ENCODE peak calls at places on chromosomes 1 and 21, in ten cellular contexts. Y, S, L, Q, P, W, H, D, G and N are unnamed samples.

GRCh38 chr1:2231667-2232254 is 3.6 kb downstream of the SKI start:
- DNase-seq in Y (peak), S (peak), L (peak), Q (peak), P (peak), W (peak), H (no peak), D (no peak), G (peak), N (peak)

GRCh38 chr1:216902669-216903388 is 179.6 kb upstream of the ESRRG start:
- DNase-seq in Y (peak), S (peak), L (no peak), Q (peak), P (no peak), W (peak), H (no peak), D (no peak), G (no peak), N (no peak)

GRCh38 chr1:167225920-167226319 is 5.2 kb downstream of the POU2F1 start:
- DNase-seq in Y (no peak), S (no peak), L (no peak), Q (no peak), P (no peak), W (no peak), H (no peak), D (no peak), G (no peak), N (no peak)

GRCh38 chr1:248813546-248813945 is 12.2 kb downstream of the SH3BP5L start:
- DNase-seq in Y (no peak), S (no peak), L (no peak), Q (no peak), P (no peak), W (no peak), H (no peak), D (no peak), G (no peak), N (no peak)

GRCh38 chr1:81824759-81825158 is 24.0 kb downstream of the ADGRL2 start:
- DNase-seq in Y (no peak), S (no peak), L (no peak), Q (no peak), P (no peak), W (no peak), H (no peak), D (no peak), G (no peak), N (no peak)

GRCh38 chr1:204108312-204109141 is 35.6 kb downstream of the SOX13 start:
- DNase-seq in Y (no peak), S (no peak), L (no peak), Q (no peak), P (no peak), W (no peak), H (no peak), D (no peak), G (no peak), N (no peak)

GRCh38 chr1:143698016-143698415 is 273.8 kb downstream of the FAM72C start:
- DNase-seq in Y (peak), S (no peak), L (peak), Q (no peak), P (no peak), W (no peak), H (peak), D (peak), G (peak), N (no peak)

GRCh38 chr1:211468595-211468994 is 23.4 kb downstream of the RD3 start:
- DNase-seq in Y (no peak), S (peak), L (no peak), Q (no peak), P (no peak), W (no peak), H (no peak), D (no peak), G (no peak), N (no peak)

GRCh38 chr1:212606734-212607205 is 1.8 kb upstream of the ATF3 start:
- DNase-seq in Y (no peak), S (no peak), L (peak), Q (peak), P (peak), W (no peak), H (no peak), D (no peak), G (peak), N (peak)

GRCh38 chr1:21312407-21312992 is 22.2 kb upstream of the ECE1 start:
- DNase-seq in Y (no peak), S (no peak), L (no peak), Q (peak), P (no peak), W (no peak), H (no peak), D (no peak), G (no peak), N (no peak)

GRCh38 chr1:201792534-201793305 is 36.2 kb upstream of the IPO9 start:
- DNase-seq in Y (peak), S (peak), L (peak), Q (peak), P (peak), W (peak), H (peak), D (peak), G (peak), N (peak)
- H3K27ac ChIP-seq in Y (peak), S (peak), L (no peak), Q (no peak), P (no peak), W (peak), H (peak), D (no peak), G (no peak), N (no peak)

DNA sequence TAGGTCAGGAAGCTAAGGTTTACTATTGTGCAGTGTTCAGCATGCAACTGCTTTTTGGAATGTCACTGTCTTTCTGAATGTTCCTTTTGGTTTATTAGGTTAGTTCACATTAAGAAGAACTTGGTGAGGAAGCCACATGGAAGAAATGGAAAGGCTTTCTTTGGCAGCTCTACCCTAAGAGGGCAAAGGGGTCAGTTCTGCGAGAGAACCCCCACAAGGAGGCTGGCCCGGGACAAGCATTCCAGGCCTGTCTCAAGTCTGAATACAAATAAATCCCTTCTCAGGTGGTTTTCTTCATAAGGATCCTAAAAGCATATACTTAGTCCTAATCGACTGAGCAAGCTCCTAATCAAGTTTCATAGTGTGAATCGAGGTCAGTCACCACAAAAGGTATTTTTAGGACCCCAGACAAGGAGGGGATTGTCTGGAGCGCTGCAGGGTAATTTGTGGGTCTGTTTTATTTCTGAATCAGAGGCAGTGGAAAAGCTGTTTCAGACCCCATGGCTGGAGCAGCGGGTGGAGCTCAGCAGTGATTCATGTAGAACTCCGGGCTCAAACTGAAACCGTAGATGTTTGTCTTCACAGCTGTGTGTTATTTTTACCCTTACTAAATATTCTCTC is 63.3 kb downstream of the ERG start:
- DNase-seq in Y (peak), S (no peak), L (no peak), Q (peak), P (no peak), W (peak), H (peak), D (no peak), G (no peak), N (no peak)
- H3K27ac ChIP-seq in Y (no peak), S (no peak), L (no peak), Q (peak), P (no peak), W (no peak), H (peak), D (no peak), G (no peak), N (no peak)

GRCh38 chr21:41752231-41752681 is 14.6 kb downstream of the RIPK4 start:
- DNase-seq in Y (peak), S (no peak), L (no peak), Q (peak), P (no peak), W (peak), H (no peak), D (no peak), G (no peak), N (no peak)
- H3K27ac ChIP-seq in Y (no peak), S (no peak), L (no peak), Q (peak), P (no peak), W (no peak), H (peak), D (no peak), G (no peak), N (no peak)

GRCh38 chr1:17359031-17359430 is 13.0 kb upstream of the PADI6 start:
- DNase-seq in Y (no peak), S (no peak), L (no peak), Q (no peak), P (no peak), W (no peak), H (no peak), D (no peak), G (no peak), N (no peak)

GRCh38 chr1:17359808-17360207 is 12.2 kb upstream of the PADI6 start:
- DNase-seq in Y (no peak), S (no peak), L (no peak), Q (no peak), P (no peak), W (no peak), H (no peak), D (no peak), G (no peak), N (no peak)

GRCh38 chr1:17363351-17363750 is 8.6 kb upstream of the PADI6 start:
- DNase-seq in Y (no peak), S (no peak), L (no peak), Q (no peak), P (no peak), W (no peak), H (no peak), D (no peak), G (no peak), N (no peak)

GRCh38 chr1:17358557-17358956 is 13.4 kb upstream of the PADI6 start:
- DNase-seq in Y (no peak), S (no peak), L (no peak), Q (no peak), P (no peak), W (no peak), H (no peak), D (no peak), G (no peak), N (no peak)

DNA sequence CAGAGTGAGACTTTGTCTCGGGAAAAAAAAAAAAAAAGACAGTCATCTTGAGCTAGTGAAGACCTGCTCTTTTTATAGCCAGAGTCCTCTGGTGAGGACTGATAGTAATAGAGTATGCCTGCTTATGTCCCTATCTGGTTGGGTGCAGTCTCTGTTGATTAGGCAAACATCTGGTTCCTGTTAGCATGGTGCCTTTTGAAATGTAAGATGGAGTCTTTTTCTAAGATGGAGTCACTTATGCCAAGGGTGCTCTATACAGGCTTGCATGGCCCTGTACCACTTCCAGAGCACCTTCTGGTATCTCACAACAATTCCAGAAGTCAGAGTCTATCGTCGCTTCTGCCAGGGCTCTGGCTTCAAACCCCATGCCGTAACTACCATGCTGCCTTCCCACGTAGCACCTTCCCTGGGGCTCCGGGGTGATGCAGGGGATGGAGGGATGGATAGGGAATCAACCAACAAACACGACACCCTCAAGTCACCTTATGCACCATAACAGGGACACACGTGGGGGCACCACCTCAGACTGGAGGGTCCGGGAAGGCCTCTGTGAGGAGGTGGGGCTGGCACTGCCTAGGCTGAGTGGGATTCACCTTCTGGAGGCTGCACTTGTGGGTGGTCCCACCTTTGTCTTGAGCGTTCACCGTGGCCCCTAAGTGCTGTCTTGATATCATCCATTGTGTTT is 11.6 kb upstream of the PADI6 start:
- DNase-seq in Y (no peak), S (no peak), L (no peak), Q (no peak), P (no peak), W (no peak), H (no peak), D (no peak), G (no peak), N (no peak)
- H3K27ac ChIP-seq in Y (no peak), S (no peak), L (no peak), Q (no peak), P (no peak), W (no peak), H (no peak), D (no peak), G (no peak), N (no peak)

DNA sequence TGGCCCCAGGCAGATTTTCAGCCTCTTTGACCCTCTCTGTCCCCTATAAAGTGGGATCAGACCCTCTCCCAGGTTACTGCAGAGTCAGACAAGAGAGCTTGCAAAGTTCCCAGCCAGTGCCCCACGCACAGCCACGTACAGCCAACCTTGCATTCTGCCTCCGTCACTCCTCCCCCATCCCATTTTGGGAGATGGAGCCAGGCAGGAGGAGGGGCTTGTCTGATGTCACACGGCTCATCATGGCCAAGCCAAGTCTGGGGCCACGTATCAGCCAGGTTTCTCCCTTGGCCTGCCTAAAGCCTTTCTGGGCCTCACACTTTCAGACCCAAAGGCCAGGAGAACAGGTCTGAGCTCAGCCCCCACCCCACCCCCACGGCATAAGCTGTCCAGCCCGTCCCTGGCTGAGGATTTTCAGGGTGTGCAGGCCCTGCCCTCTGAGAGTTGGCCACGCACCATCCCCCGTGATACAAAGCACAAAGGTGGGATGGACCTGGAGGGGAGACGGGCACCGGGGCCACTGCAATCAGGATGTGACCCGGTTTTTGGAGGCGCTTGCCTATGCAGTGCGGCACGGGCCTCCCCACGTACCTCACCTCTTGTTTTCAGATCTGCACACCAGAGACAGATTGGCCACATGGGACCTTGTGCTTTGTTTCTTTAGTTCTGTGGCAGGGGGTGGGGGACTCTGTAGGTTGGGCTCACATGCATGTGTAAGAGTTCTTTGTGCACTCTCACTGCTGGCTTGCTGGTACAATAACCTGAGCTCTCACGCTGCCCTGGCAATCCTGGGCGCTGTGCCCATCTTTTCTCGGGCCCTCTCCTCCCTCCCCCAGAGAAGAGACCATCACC is 47.6 kb downstream of the TRIM11 start:
- DNase-seq in Y (no peak), S (no peak), L (no peak), Q (no peak), P (no peak), W (no peak), H (no peak), D (no peak), G (no peak), N (no peak)
- H3K27ac ChIP-seq in Y (peak), S (no peak), L (no peak), Q (no peak), P (no peak), W (no peak), H (no peak), D (no peak), G (no peak), N (no peak)

DNA sequence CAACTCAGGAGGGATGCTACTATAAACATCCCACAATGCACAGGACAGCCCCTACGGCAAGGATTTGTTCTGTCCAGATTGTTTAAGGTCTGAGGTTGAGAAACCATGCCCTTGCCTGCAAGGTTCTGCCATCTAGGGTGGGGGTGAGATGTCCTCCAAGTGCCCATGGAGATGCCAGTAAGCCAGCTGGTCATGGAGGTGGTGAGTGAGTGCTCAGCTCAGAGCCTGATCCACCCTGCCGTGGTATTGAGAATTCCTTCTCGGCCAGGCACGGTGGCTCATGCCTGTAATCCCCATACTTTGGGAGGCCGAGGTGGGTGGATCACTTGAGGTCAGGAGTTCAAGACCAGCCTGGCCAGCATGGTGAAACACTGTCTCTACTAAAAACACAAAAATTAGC is 13.3 kb upstream of the CTRC start:
- DNase-seq in Y (no peak), S (no peak), L (no peak), Q (no peak), P (no peak), W (no peak), H (no peak), D (no peak), G (no peak), N (no peak)
- H3K27ac ChIP-seq in Y (no peak), S (peak), L (no peak), Q (no peak), P (no peak), W (no peak), H (peak), D (no peak), G (no peak), N (peak)